ENCODE peak calls at places on chromosome 1, in four cellular contexts. Q is endodermal cell, Z is heart left ventricle, P is ovary. R is an unnamed sample.
A peak's percentile ranks its signal among the peaks of the same experiment; 100 is the strongest.

GRCh38 chr1:226975259-226975908 is 35.3 kb downstream of the COQ8A start:
- DNase-seq in P (peak; percentile 41), Q (peak; percentile 17), Z (no peak), R (no peak)

GRCh38 chr1:79885101-79885500 is 878.6 kb upstream of the ADGRL4 start:
- DNase-seq in Q (no peak), Z (no peak), P (no peak), R (no peak)

GRCh38 chr1:119294199-119294598 is 74.4 kb upstream of the HAO2 start:
- DNase-seq in Q (no peak), P (no peak), Z (no peak), R (no peak)

GRCh38 chr1:176384841-176385240 is 78.1 kb upstream of the PAPPA2 start:
- DNase-seq in Z (no peak), P (no peak), Q (no peak), R (no peak)

GRCh38 chr1:2789986-2790581 is 11.4 kb downstream of the TTC34 start:
- DNase-seq in Q (no peak), Z (no peak), P (peak; percentile 12), R (no peak)

GRCh38 chr1:9317072-9317471 is 24.4 kb downstream of the SPSB1 start:
- DNase-seq in Q (no peak), P (no peak), Z (no peak), R (no peak)

GRCh38 chr1:100896481-100896982 is 642 bp downstream of the SLC30A7 start:
- DNase-seq in P (no peak), Q (peak; percentile 71), Z (no peak), R (peak; percentile 54)

GRCh38 chr1:220592714-220593113 is 64.8 kb downstream of the MARK1 start:
- DNase-seq in Q (no peak), P (no peak), Z (no peak), R (no peak)

GRCh38 chr1:153680120-153680403 is 1.6 kb downstream of the NPR1 start:
- DNase-seq in P (no peak), Q (peak; percentile 59), Z (no peak), R (no peak)

GRCh38 chr1:3651939-3652537 is at the start of gene TP73:
- DNase-seq in P (peak; percentile 61), Q (peak; percentile 74), Z (peak; percentile 33), R (no peak)

GRCh38 chr1:61370177-61370907 is 288.0 kb downstream of the NFIA start:
- DNase-seq in Q (no peak), P (no peak), Z (no peak), R (no peak)

GRCh38 chr1:66300986-66301451 is 232.9 kb upstream of the SGIP1 start:
- DNase-seq in Z (no peak), P (no peak), Q (no peak), R (no peak)
- H3K27ac ChIP-seq in Z (no peak overlapping the region), P (no peak overlapping the region), Q (no peak overlapping the region), R (peak overlapping the region; percentile 49)

DNA sequence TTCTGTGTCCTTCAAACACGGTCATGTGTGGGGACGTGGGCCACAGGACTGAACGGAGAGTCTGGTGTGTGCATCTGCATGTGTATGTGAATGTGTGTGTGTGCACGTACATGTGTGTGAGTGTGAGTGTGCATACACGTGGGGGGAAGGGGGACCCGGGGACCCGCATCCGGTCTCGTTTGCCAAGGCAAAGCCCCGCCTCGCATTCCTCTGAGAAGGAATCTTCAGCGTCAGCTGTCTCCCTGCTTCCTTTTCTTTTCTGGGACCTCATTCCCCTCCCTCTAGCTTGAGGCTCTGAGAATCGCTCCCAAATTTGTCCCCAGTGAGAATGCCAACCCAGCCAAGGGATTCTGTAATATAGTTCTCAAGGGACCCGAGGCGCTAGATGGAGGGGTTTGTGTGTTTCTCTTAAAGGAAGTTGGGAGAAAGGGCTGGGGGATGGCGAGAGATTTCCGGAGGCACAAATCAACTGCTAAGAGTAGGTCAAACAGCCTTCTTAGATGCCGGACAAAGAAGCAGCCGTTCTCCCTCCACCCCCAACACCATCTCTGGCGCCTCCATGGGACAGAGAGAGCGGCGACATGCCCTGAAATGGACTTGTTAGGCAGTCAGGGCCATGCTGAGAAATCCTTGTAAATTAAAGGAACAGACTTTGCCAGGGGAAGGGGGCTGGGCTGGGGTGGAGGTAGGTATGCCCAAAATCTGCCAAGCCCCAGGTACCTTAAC is 6.6 kb downstream of the IFFO2 start:
- DNase-seq in Q (peak; percentile 87), P (peak; percentile 56), Z (no peak), R (no peak)
- TF ChIP-seq CTCF in Q (peak; percentile 53), P (no peak), Z (no peak), R (no peak)

GRCh38 chr1:184973308-184974085 is 811 bp downstream of the NIBAN1 start:
- DNase-seq in Z (peak; percentile 54), P (peak; percentile 42), Q (peak; percentile 82), R (peak; percentile 34)

GRCh38 chr1:184972281-184973055 is 1.8 kb downstream of the NIBAN1 start:
- DNase-seq in Z (no peak), P (no peak), Q (no peak), R (no peak)

GRCh38 chr1:184974086-184974836 is at the start of gene NIBAN1:
- DNase-seq in Q (peak; percentile 88), Z (peak; percentile 74), P (peak; percentile 40), R (peak; percentile 65)

GRCh38 chr1:184971522-184972265 is 2.6 kb downstream of the NIBAN1 start:
- DNase-seq in Z (no peak), P (no peak), Q (no peak), R (no peak)

GRCh38 chr1:184970691-184971161 is 3.6 kb downstream of the NIBAN1 start:
- DNase-seq in Z (no peak), Q (no peak), P (no peak), R (no peak)
- H3K27ac ChIP-seq in Z (peak overlapping the region; percentile 92), Q (no peak overlapping the region), P (no peak overlapping the region), R (no peak overlapping the region)

GRCh38 chr1:207811319-207811718 is 59.5 kb downstream of the CD46 start:
- DNase-seq in P (no peak), Q (peak; percentile 27), Z (no peak), R (no peak)

GRCh38 chr1:207812778-207813512 is 61.1 kb downstream of the CD46 start:
- DNase-seq in Z (no peak), Q (peak; percentile 21), P (no peak), R (no peak)

GRCh38 chr1:207810606-207811295 is 58.9 kb downstream of the CD46 start:
- DNase-seq in Z (no peak), P (no peak), Q (peak; percentile 33), R (no peak)

GRCh38 chr1:207813513-207813881 is 61.6 kb downstream of the CD46 start:
- DNase-seq in P (no peak), Z (no peak), Q (peak; percentile 31), R (no peak)

GRCh38 chr1:207811920-207812720 is 60.3 kb downstream of the CD46 start:
- DNase-seq in Z (peak; percentile 66), P (peak; percentile 69), Q (peak; percentile 78), R (no peak)
- TF ChIP-seq CTCF in Z (peak; percentile 55), P (peak; percentile 35), Q (peak; percentile 62), R (peak; percentile 10)

GRCh38 chr1:228163004-228163753 is 2.4 kb upstream of the IBA57 start:
- DNase-seq in P (peak; percentile 76), Q (no peak), Z (peak; percentile 79), R (no peak)
- H3K27ac ChIP-seq in P (no peak overlapping the region), Q (no peak overlapping the region), Z (peak overlapping the region; percentile 98), R (no peak overlapping the region)

DNA sequence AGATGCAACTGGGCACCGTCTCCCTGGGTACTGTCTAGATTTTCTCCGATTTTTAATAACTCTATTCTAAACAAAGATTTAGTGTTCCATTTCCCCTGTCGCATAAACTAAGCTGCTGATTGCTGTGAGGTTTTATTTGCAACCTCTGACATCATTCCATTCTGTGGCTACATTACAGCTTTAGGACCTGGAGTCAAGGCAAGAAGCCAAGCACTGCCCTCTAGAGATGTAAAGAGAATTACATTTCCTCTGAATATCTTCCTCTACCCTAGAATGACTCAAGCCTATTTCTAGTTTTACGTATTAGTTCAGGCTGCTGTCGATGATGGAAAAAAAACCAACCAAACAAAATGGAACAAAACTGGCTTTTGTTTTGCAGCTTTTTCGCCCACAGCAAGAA is 130.2 kb upstream of the MAP1LC3C start:
- DNase-seq in Q (no peak), Z (no peak), P (no peak), R (no peak)
- TF ChIP-seq CTCF in Q (peak; percentile 75), Z (no peak), P (no peak), R (no peak)

GRCh38 chr1:111471538-111471937 is 2.2 kb upstream of the C1orf162 start:
- DNase-seq in P (no peak), Q (no peak), Z (no peak), R (no peak)

GRCh38 chr1:111475706-111476105 is 1.9 kb downstream of the C1orf162 start:
- DNase-seq in Q (no peak), Z (no peak), P (no peak), R (no peak)

GRCh38 chr1:111474521-111474920 is 737 bp downstream of the C1orf162 start:
- DNase-seq in P (no peak), Q (no peak), Z (no peak), R (no peak)

GRCh38 chr1:111476214-111476613 is 2.4 kb downstream of the C1orf162 start:
- DNase-seq in Q (no peak), Z (no peak), P (no peak), R (no peak)

DNA sequence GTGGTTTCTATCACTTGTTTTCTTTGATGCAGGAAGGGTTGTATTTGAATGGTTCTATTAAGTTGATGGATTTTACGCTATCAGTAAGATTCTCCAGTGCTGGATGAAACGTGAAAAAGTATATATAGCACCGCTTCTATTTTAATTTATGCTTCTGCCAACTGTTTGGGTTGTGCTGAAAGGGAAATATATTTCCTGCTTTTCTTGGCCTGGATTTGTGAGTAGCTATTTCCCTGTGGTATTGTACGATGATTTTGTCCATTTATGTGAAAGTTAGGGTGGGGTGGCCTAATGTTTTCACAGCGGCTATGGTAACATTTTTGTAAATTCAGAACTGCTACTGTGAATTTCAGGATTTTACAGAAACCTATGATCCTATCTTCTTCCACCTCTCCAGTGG is 322 bp downstream of the C1orf162 start:
- DNase-seq in Q (no peak), Z (no peak), P (no peak), R (no peak)
- H3K27ac ChIP-seq in Q (no peak overlapping the region), Z (peak overlapping the region; percentile 63), P (no peak overlapping the region), R (peak overlapping the region; percentile 16)

GRCh38 chr1:82517586-82517985 is 716.9 kb downstream of the ADGRL2 start:
- DNase-seq in Q (peak; percentile 75), P (peak; percentile 45), Z (peak; percentile 46), R (peak; percentile 17)
- TF ChIP-seq CTCF in Q (peak; percentile 41), P (no peak), Z (no peak), R (no peak)

GRCh38 chr1:15760520-15761211 is 2.1 kb downstream of the FBLIM1 start:
- DNase-seq in P (peak; percentile 84), Z (peak; percentile 48), Q (peak; percentile 68), R (peak; percentile 36)
- H3K27ac ChIP-seq in P (peak overlapping the region; percentile 77), Z (peak overlapping the region; percentile 82), Q (no peak overlapping the region), R (peak overlapping the region; percentile 51)

R was measured in colonic mucosa.